ENCODE peak calls at places on chromosomes 7 and 10, in six cellular contexts. U is GM23248, B is GM23338, P is psoas muscle, Y is aorta, X is esophagus squamous epithelium. D is an unnamed sample.

GRCh38 chr7:20454202-20454601 is 123.5 kb downstream of the ITGB8 start:
- DNase-seq in U (no peak), Y (no peak), P (no peak), X (no peak), B (no peak), D (no peak)

GRCh38 chr7:158302274-158303070 is 285.2 kb downstream of the PTPRN2 start:
- DNase-seq in Y (no peak), B (no peak), U (peak; percentile 1), X (no peak), P (no peak), D (no peak)

GRCh38 chr10:77081411-77082010 is 556.1 kb downstream of the KCNMA1 start:
- DNase-seq in U (no peak), Y (no peak), X (no peak), B (peak; percentile 45), P (no peak), D (no peak)

GRCh38 chr7:9240016-9240415 is 806.6 kb downstream of the NXPH1 start:
- DNase-seq in Y (no peak), B (no peak), P (no peak), X (no peak), U (no peak), D (no peak)

GRCh38 chr10:78656815-78657621 is 411.7 kb upstream of the ZMIZ1 start:
- DNase-seq in P (no peak), Y (no peak), X (no peak), U (no peak), B (peak; percentile 3), D (no peak)

GRCh38 chr10:126880926-126881325 is 24.3 kb upstream of the DOCK1 start:
- DNase-seq in U (peak; percentile 54), X (no peak), P (no peak), Y (no peak), B (no peak), D (no peak)

GRCh38 chr10:73183882-73184281 is 16.0 kb downstream of the FAM149B1 start:
- DNase-seq in X (no peak), B (no peak), P (no peak), U (peak; percentile 87), Y (no peak), D (no peak)

GRCh38 chr7:99191869-99192596 is 15.9 kb downstream of the KPNA7 start:
- DNase-seq in B (no peak), Y (no peak), P (no peak), X (no peak), U (no peak), D (no peak)

GRCh38 chr10:34581871-34582532 is 233.1 kb downstream of the PARD3 start:
- DNase-seq in X (no peak), B (no peak), U (peak; percentile 57), Y (no peak), P (no peak), D (no peak)

GRCh38 chr7:72493850-72494661 is 81.9 kb upstream of the CALN1 start:
- DNase-seq in U (peak; percentile 45), P (peak; percentile 24), B (peak; percentile 87), X (no peak), Y (no peak), D (peak; percentile 27)

GRCh38 chr10:5647507-5648240 is 18.7 kb downstream of the ASB13 start:
- DNase-seq in P (no peak), U (no peak), B (no peak), Y (peak; percentile 27), X (no peak), D (no peak)

GRCh38 chr10:3534433-3534832 is 250.6 kb downstream of the KLF6 start:
- DNase-seq in P (no peak), B (no peak), U (no peak), X (no peak), Y (no peak), D (no peak)

GRCh38 chr10:5629789-5630436 is 36.5 kb downstream of the ASB13 start:
- DNase-seq in Y (peak; percentile 89), X (no peak), U (peak; percentile 81), P (peak; percentile 78), B (peak; percentile 81), D (peak; percentile 82)

DNA sequence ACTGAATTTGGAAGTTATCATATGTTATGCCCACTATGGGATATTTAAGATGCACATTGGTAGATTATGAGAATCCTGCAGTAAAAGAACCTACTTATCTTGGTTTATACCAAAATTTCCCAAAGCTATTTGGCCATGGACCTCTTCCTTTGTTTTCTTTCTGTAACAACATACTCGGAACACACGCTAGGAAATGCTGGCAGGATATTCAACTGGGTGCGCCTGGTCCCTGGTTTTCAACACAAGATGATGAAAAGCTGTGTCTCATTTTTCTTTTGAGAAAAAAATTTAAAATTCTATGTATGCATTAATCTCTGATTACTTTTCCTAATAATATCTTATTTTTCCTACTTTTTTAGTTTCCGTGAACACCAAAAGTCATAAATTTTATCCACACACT is 128.5 kb upstream of the NRP1 start:
- DNase-seq in P (no peak), U (no peak), Y (no peak), X (no peak), B (no peak), D (no peak)
- H3K27ac ChIP-seq in P (no peak overlapping the region), U (no peak overlapping the region), Y (no peak overlapping the region), X (no peak overlapping the region), B (no peak overlapping the region), D (no peak overlapping the region)

GRCh38 chr10:75086278-75086934 is 25.1 kb upstream of the SAMD8 start:
- DNase-seq in X (no peak), P (no peak), B (no peak), Y (no peak), U (no peak), D (no peak)
- H3K27ac ChIP-seq in X (no peak overlapping the region), P (no peak overlapping the region), B (no peak overlapping the region), Y (no peak overlapping the region), U (no peak overlapping the region), D (no peak overlapping the region)

DNA sequence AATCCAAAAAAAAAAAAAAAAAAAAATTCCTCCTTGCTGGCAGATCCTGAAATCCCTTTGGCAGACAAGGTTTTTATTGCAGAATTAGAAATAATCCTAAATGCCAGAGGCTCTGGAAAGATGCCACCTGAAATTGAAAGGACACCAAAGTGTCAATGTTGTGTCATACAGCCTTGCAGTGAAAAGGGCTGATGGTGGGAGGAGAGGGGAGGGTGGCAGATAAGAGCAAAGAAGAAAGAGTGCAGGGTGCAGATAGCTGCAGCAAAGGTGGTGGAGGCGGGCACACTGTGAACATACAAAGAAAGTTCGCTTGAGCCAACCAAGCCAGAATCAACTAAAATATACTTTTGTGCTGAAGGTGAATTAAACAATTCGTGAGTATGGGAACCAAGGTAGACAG is 8.1 kb upstream of the OPTN start:
- DNase-seq in U (no peak), Y (no peak), X (no peak), B (no peak), P (no peak), D (no peak)
- H3K27ac ChIP-seq in U (no peak overlapping the region), Y (no peak overlapping the region), X (no peak overlapping the region), B (no peak overlapping the region), P (peak overlapping the region; percentile 14), D (no peak overlapping the region)

DNA sequence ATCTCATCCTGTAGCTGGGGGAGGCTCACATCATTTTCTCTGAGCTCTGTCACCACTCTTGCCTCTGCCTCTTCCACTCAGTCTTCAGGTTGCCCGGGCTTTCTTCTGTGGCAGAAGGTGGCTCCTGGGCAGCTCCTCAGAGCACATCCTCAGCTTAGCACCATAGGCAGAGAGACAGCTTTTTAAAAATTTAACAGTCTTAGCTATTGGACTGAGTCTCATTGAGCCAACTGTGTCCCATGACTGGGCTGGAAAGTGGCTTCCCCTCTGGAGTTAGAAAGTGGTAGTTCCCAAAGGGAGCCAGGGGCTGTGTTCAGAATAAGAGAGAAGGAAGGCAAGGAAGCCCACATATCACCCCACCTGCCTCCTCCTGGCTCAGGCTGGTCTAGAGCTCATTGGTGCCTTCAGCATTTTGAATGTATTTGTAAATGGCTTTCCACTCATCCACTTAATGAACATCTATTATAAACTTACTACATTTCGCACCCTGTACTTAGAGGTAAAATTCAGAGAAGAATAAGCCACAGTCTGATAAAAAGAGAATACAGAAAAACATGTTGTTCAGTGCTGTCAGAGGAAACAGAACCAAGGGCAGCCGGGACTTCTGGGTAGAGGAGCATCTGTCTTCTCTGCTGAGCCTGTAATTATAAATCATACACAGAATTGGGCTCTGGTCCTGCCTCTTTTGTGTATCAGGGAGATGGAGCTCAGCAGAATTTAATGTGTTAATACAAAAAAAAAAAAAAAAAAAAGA is 119.3 kb downstream of the WDFY4 start:
- DNase-seq in X (no peak), P (no peak), U (no peak), Y (no peak), B (peak; percentile 16), D (no peak)
- H3K27ac ChIP-seq in X (no peak overlapping the region), P (no peak overlapping the region), U (no peak overlapping the region), Y (no peak overlapping the region), B (no peak overlapping the region), D (no peak overlapping the region)

DNA sequence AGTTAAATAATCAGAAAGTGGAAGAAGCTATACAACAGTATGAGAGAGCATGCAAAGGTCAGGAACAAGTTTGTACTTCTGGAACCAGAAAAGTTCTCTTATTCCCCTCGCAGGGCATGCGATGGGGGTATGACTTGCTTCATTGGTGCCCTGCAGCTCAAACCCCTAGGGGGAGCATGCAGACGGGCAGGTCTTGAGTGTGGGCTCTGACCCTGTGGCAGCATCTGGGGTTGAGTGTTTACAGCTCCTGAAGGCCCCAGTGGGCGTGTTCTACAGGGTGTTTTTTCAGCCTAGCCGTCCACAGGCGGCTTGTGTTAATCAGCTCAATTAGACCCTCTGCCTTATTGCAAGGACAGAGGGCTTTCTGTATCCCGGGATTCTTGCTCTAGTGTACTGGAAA is 44.5 kb downstream of the KIF20B start:
- DNase-seq in Y (no peak), P (no peak), U (no peak), X (no peak), B (peak; percentile 23), D (no peak)
- H3K27ac ChIP-seq in Y (no peak overlapping the region), P (no peak overlapping the region), U (no peak overlapping the region), X (no peak overlapping the region), B (no peak overlapping the region), D (no peak overlapping the region)

DNA sequence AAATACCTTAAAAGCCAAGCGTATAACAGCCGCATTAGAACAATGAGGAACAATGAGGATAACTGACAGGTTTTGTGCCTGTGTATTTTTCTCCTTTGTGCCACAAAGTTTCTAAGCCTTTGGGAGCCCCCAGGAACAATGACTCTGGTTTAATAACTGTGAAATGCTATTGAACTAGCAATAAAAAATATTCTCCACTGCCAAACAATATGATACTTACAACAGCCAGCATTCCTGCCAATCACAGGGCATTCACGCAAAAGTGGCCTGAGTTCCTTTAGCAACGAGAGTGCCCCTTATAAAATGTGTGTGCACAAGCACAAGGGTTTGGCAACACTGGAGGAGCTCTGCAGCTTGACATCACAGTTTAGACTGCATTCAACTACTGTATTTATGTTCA is 412.9 kb upstream of the NFE2L3 start:
- DNase-seq in X (no peak), U (no peak), P (no peak), Y (no peak), B (no peak), D (no peak)
- H3K27ac ChIP-seq in X (no peak overlapping the region), U (no peak overlapping the region), P (no peak overlapping the region), Y (no peak overlapping the region), B (no peak overlapping the region), D (no peak overlapping the region)

DNA sequence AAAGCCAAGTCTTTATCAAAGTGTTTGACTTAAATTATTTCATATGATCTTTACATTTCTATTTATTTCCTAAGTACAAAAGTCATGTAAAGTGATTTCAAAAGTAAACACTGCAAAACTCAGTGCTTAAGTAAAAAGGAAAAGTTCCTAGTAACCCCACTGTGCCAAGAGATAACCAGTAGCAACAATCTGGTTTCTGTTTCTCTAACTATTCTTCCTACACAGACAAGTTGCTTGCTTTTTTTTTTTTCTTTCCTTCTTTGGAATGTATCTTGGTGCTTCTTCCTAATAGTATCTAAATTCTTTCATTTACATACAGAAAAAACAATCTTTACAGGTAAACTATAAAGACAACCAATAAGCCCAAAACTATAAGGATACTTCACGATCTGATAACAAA is 3.1 kb downstream of the JCAD start:
- DNase-seq in U (no peak), Y (no peak), X (no peak), P (no peak), B (no peak), D (no peak)
- H3K27ac ChIP-seq in U (peak overlapping the region; percentile 56), Y (no peak overlapping the region), X (peak overlapping the region; percentile 82), P (peak overlapping the region; percentile 80), B (no peak overlapping the region), D (no peak overlapping the region)